ENCODE peak calls at places on chromosomes 2 and 18, in four cellular contexts. W is GM10248, H is GM06990, F is endothelial cell. E is an unnamed sample.

GRCh38 chr2:200300065-200300464 is 6.4 kb upstream of the SPATS2L start:
- DNase-seq in F (no peak), W (no peak), H (no peak), E (no peak)

GRCh38 chr2:166361351-166362153 is 14.2 kb downstream of the SCN9A start:
- DNase-seq in H (no peak), F (no peak), W (no peak), E (no peak)

GRCh38 chr2:73937103-73937885 is 10.6 kb downstream of the DGUOK start:
- DNase-seq in H (no peak), W (no peak), F (no peak), E (no peak)

GRCh38 chr2:58866040-58866439 is 624.9 kb upstream of the FANCL start:
- DNase-seq in W (no peak), F (peak), H (peak), E (no peak)

GRCh38 chr2:118842687-118843491 is 4.6 kb downstream of the EN1 start:
- DNase-seq in W (peak), F (peak), H (no peak), E (peak)

GRCh38 chr18:23354625-23355024 is 98.5 kb upstream of the RIOK3 start:
- DNase-seq in W (no peak), F (no peak), H (no peak), E (no peak)

GRCh38 chr2:186595219-186595618 is 5.4 kb downstream of the ITGAV start:
- DNase-seq in H (no peak), W (no peak), F (no peak), E (no peak)

GRCh38 chr2:166519391-166519962 is 25.4 kb upstream of the SCN7A start:
- DNase-seq in F (no peak), H (no peak), W (no peak), E (no peak)

GRCh38 chr2:101473911-101474751 is 781 bp downstream of the RFX8 start:
- DNase-seq in W (no peak), H (peak), F (peak), E (peak)

GRCh38 chr2:217941339-217941738 is 61.5 kb downstream of the TNS1 start:
- DNase-seq in F (no peak), H (no peak), W (no peak), E (no peak)

GRCh38 chr2:157150747-157151146 is 106.8 kb upstream of the GALNT5 start:
- DNase-seq in W (peak), H (peak), F (no peak), E (no peak)

GRCh38 chr2:63465633-63466032 is 122.6 kb downstream of the WDPCP start:
- DNase-seq in W (no peak), H (no peak), F (no peak), E (no peak)

GRCh38 chr18:78908462-78908861 is 71.2 kb upstream of the SALL3 start:
- DNase-seq in H (no peak), F (no peak), W (no peak), E (no peak)

GRCh38 chr2:105744909-105745853 is at the start of gene NCK2:
- DNase-seq in H (peak), F (peak), W (peak), E (peak)

GRCh38 chr2:70855679-70856078 is 20.1 kb upstream of the CD207 start:
- DNase-seq in F (no peak), W (no peak), H (no peak), E (no peak)

GRCh38 chr2:41791523-41791922 is 256.3 kb upstream of the PKDCC start:
- DNase-seq in W (peak), F (peak), H (no peak), E (peak)

GRCh38 chr2:8595428-8595805 is 86.4 kb upstream of the ID2 start:
- DNase-seq in F (no peak), H (no peak), W (no peak), E (no peak)

GRCh38 chr2:178306351-178307073 is 112.2 kb downstream of the OSBPL6 start:
- DNase-seq in H (peak), F (peak), W (peak), E (peak)

GRCh38 chr2:157220502-157220901 is 37.0 kb upstream of the GALNT5 start:
- DNase-seq in W (no peak), H (no peak), F (no peak), E (no peak)

GRCh38 chr2:226475650-226476049 is 324.0 kb downstream of the IRS1 start:
- DNase-seq in W (no peak), H (no peak), F (no peak), E (no peak)

GRCh38 chr2:112836695-112837117 is at the start of gene IL1B:
- DNase-seq in W (no peak), F (no peak), H (no peak), E (no peak)

GRCh38 chr2:110994250-110994961 is 126.3 kb upstream of the BCL2L11 start:
- DNase-seq in W (no peak), H (no peak), F (no peak), E (no peak)

GRCh38 chr18:75472391-75472790 is 44.9 kb upstream of the SMIM21 start:
- DNase-seq in W (no peak), F (no peak), H (no peak), E (no peak)

GRCh38 chr2:36246320-36246990 is 109.1 kb upstream of the CRIM1 start:
- DNase-seq in F (no peak), H (peak), W (peak), E (no peak)

GRCh38 chr2:98324181-98324580 is 22.1 kb upstream of the CNGA3 start:
- DNase-seq in F (no peak), W (no peak), H (no peak), E (no peak)

GRCh38 chr18:24006731-24007308 is 7.7 kb upstream of the TTC39C start:
- DNase-seq in H (no peak), W (no peak), F (no peak), E (no peak)

GRCh38 chr2:101307950-101308431 is 510 bp downstream of the RNF149 start:
- DNase-seq in F (peak), H (peak), W (peak), E (peak)

GRCh38 chr2:53403836-53404413 is 363.7 kb upstream of the CHAC2 start:
- DNase-seq in F (no peak), W (no peak), H (no peak), E (no peak)

GRCh38 chr2:12005886-12006681 is 259.7 kb downstream of the LPIN1 start:
- DNase-seq in H (peak), W (peak), F (no peak), E (no peak)

GRCh38 chr2:113058411-113058994 is 495 bp upstream of the IL36RN start:
- DNase-seq in W (no peak), F (no peak), H (no peak), E (no peak)

GRCh38 chr2:241507430-241508239 is 749 bp downstream of the STK25 start:
- DNase-seq in H (peak), W (peak), F (peak), E (peak)

GRCh38 chr2:186748354-186748753 is 54.5 kb downstream of the FAM171B start:
- DNase-seq in W (no peak), F (no peak), H (no peak), E (no peak)

GRCh38 chr2:190875881-190876280 is 4.7 kb upstream of the GLS start:
- DNase-seq in H (no peak), W (no peak), F (no peak), E (no peak)

GRCh38 chr2:133640103-133640502 is 71.8 kb upstream of the NCKAP5 start:
- DNase-seq in F (no peak), H (no peak), W (no peak), E (no peak)

GRCh38 chr2:133642831-133643230 is 74.6 kb upstream of the NCKAP5 start:
- DNase-seq in W (no peak), H (no peak), F (no peak), E (no peak)

GRCh38 chr2:133643822-133644221 is 75.6 kb upstream of the NCKAP5 start:
- DNase-seq in H (no peak), F (no peak), W (no peak), E (no peak)

GRCh38 chr2:133641942-133642341 is 73.7 kb upstream of the NCKAP5 start:
- DNase-seq in F (no peak), W (no peak), H (no peak), E (no peak)

GRCh38 chr2:133641497-133641896 is 73.2 kb upstream of the NCKAP5 start:
- DNase-seq in F (no peak), H (no peak), W (no peak), E (no peak)
- TF ChIP-seq CTCF in F (no peak), H (no peak), W (no peak), E (no peak)

GRCh38 chr2:219766658-219767057 is 139.2 kb downstream of the SLC4A3 start:
- DNase-seq in F (no peak), H (no peak), W (no peak), E (no peak)
- TF ChIP-seq CTCF in F (no peak), H (no peak), W (no peak), E (no peak)

GRCh38 chr2:20738789-20739188 is 71.8 kb downstream of the GDF7 start:
- DNase-seq in F (no peak), W (no peak), H (no peak), E (no peak)
- TF ChIP-seq CTCF in F (no peak), W (no peak), H (no peak), E (no peak)

GRCh38 chr2:39732492-39732891 is 46.6 kb downstream of the THUMPD2 start:
- DNase-seq in W (no peak), H (no peak), F (no peak), E (no peak)

GRCh38 chr2:39731546-39731945 is 47.5 kb downstream of the THUMPD2 start:
- DNase-seq in H (no peak), W (no peak), F (no peak), E (no peak)

GRCh38 chr2:39730276-39730675 is 48.8 kb downstream of the THUMPD2 start:
- DNase-seq in H (no peak), F (no peak), W (no peak), E (no peak)

GRCh38 chr2:39728941-39729351 is 50.1 kb downstream of the THUMPD2 start:
- DNase-seq in F (peak), W (peak), H (no peak), E (peak)

DNA sequence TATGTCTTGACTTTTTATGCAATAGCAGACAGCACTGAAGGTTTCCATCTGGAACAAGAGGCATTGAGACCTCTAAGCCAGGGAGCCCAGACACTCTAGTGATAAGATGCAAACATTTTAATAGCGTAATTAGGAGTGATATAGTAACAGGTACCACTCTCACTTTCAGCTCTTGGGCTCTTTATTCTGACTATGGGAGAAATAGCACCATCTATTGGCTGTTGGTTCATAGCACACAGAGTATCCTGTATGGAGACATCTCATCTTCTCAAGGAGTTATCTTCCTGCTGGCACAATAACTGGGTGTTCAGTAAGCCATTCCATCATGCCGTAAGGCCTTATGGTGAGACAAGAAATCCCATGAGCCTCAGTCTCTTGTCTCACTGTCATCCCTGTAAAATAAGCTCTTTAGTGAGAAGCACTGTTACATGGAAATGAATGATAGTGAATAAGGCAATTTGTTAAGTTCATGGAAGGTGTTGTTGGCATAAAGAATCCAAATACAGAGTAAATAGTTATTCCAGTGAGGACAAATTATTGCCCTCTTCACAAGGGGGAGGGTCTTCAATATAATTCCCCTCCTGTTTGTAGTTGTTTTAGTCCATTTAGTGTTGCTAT is 48.3 kb downstream of the THUMPD2 start:
- DNase-seq in W (peak), H (no peak), F (peak), E (no peak)
- TF ChIP-seq CTCF in W (peak), H (peak), F (peak), E (peak)

GRCh38 chr2:174174741-174175140 is 73.6 kb downstream of the OLA1 start:
- DNase-seq in H (no peak), F (no peak), W (no peak), E (no peak)

GRCh38 chr2:174172802-174173355 is 75.5 kb downstream of the OLA1 start:
- DNase-seq in W (no peak), F (no peak), H (no peak), E (no peak)

GRCh38 chr2:174176898-174177297 is 71.4 kb downstream of the OLA1 start:
- DNase-seq in W (no peak), F (no peak), H (no peak), E (no peak)

GRCh38 chr2:174169372-174169771 is 79.0 kb downstream of the OLA1 start:
- DNase-seq in H (no peak), W (no peak), F (no peak), E (no peak)

DNA sequence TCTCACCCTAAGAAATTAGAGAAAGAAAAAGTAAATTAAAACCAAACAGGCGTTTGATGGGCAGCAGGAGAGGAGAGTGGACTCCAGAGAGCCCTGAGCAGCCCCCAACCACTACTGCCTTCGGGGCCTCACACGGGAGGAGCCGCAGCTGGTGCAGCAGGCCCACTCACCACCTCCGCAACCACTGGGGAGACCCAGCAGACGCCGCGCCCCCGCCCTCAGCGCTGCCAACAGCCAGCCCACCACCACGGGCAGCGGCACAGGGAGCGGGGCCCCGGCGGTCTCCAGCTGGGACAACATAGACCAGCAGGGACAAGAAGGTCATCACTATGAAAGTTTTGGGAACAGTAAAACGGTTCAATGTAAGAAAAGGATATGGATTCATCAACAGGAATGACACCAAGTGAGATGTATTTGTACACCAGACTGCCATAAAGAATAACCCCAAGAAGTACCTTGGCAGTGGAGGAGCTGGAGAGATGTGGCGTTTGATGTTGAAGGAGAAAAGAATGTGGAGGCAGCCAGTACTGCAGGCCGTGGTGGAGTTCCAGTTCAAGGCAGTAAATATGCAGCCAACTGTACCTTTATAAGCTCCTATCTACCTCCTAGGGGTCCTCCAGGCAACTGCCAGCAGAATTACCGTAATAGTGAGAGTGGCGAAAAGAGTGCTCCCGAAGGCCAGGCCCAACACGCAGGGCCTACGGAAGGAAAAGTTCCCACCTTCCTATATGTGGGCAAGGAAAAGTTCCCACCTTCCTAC is 76.5 kb downstream of the OLA1 start:
- DNase-seq in W (no peak), F (no peak), H (no peak), E (no peak)
- TF ChIP-seq CTCF in W (no peak), F (no peak), H (no peak), E (no peak)

GRCh38 chr2:28754321-28754720 is 2.7 kb downstream of the PPP1CB start:
- DNase-seq in F (no peak), W (no peak), H (no peak), E (no peak)

GRCh38 chr2:28752608-28752984 is 966 bp downstream of the PPP1CB start:
- DNase-seq in H (peak), W (no peak), F (no peak), E (no peak)

GRCh38 chr2:28751102-28751955 is at the start of gene PPP1CB:
- DNase-seq in F (peak), H (peak), W (peak), E (peak)

GRCh38 chr2:28751956-28752607 is 452 bp downstream of the PPP1CB start:
- DNase-seq in H (no peak), F (peak), W (peak), E (peak)

DNA sequence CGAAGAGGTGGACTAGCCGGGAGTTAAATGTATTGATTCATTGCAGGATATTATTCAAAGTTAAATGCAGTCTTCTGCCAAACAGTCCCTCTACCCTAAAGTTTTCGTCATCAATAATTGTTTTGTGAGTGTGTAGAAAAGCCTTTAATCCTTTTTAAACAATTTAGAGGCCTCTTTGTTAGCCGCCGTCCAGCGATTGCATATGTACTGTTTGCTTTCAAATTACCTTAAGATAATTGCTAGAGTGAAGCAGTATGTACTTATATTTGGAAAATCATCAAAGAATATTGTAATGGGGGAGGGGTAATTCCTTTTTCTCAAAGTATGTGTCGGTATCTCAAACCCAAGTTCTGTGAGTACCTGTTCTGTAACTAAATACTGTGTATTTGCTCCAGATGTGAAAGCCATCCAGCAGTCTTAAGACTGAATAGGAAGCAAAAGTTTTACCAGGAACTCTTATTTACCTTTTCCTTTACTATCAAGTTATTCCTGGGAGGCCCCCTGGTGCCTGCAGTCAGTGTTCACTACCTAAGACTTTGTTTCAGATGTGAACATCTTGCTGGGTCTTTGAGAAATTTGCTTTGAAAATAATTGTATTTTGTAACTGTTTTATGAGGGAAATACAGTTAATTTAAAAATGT is 1.5 kb downstream of the PPP1CB start:
- DNase-seq in H (peak), W (peak), F (peak), E (peak)
- TF ChIP-seq CTCF in H (peak), W (peak), F (no peak), E (peak)

GRCh38 chr2:7033136-7033960 is 116.1 kb downstream of the RNF144A start:
- DNase-seq in F (no peak), H (no peak), W (no peak), E (no peak)

GRCh38 chr2:7029291-7030059 is 112.3 kb downstream of the RNF144A start:
- DNase-seq in F (no peak), H (no peak), W (no peak), E (no peak)

GRCh38 chr2:7032371-7032770 is 115.2 kb downstream of the RNF144A start:
- DNase-seq in H (no peak), F (no peak), W (no peak), E (no peak)

GRCh38 chr2:7030810-7031209 is 113.6 kb downstream of the RNF144A start:
- DNase-seq in W (no peak), F (no peak), H (no peak), E (no peak)

GRCh38 chr2:7031424-7032245 is 114.4 kb downstream of the RNF144A start:
- DNase-seq in F (no peak), W (no peak), H (no peak), E (no peak)
- TF ChIP-seq CTCF in F (no peak), W (no peak), H (no peak), E (no peak)

GRCh38 chr2:120651818-120652217 is 83.8 kb upstream of the GLI2 start:
- DNase-seq in H (no peak), F (no peak), W (no peak), E (no peak)

GRCh38 chr2:120647487-120647886 is 88.2 kb upstream of the GLI2 start:
- DNase-seq in W (no peak), H (no peak), F (no peak), E (no peak)

GRCh38 chr2:120642646-120643045 is 93.0 kb upstream of the GLI2 start:
- DNase-seq in H (no peak), F (no peak), W (no peak), E (no peak)

GRCh38 chr2:120650022-120650644 is 85.5 kb upstream of the GLI2 start:
- DNase-seq in W (no peak), F (no peak), H (no peak), E (no peak)

GRCh38 chr2:120646994-120647393 is 88.7 kb upstream of the GLI2 start:
- DNase-seq in W (no peak), F (no peak), H (no peak), E (no peak)
- TF ChIP-seq CTCF in W (no peak), F (no peak), H (no peak), E (no peak)

DNA sequence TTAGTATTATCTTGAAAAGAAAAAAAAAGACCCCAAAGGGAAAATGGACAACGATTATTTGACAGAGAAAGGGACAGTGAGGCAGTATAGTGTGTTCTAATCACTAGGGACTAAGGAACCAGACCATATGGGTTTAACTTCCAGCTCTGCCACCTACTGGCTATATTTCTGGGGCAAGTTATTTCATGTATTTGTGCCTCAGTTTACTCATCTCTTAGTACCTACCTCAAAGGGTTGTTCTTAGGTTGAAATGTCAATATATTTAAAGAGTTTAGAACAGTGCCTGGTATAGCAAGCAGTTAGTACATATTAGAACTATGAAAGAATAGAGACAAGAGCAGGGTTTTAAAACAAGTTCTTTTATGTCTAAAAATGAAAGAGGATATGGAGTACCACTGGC is 42.7 kb downstream of the PRKD3 start:
- DNase-seq in W (no peak), H (no peak), F (no peak), E (no peak)
- TF ChIP-seq CTCF in W (no peak), H (peak), F (no peak), E (no peak)

E was measured in nephron progenitor cell.